ENCODE peak calls at places on chromosomes 5 and 9, in seven cellular contexts. One of them, this sample, is unnamed.

GRCh38 chr9:128372784-128373183 is 1.6 kb downstream of the URM1 start:
- DNase-seq in AG10803: no peak
- DNase-seq in AG09319: no peak
- DNase-seq in WTC11: no peak
- DNase-seq in heart left ventricle: no peak
- DNase-seq in GM20000: no peak
- DNase-seq in nephron progenitor cell: no peak
- DNase-seq in this sample: no peak

GRCh38 chr5:72338810-72339209 is 18.6 kb downstream of the PTCD2 start:
- DNase-seq in GM20000: no peak
- DNase-seq in AG09319: no peak
- DNase-seq in WTC11: no peak
- DNase-seq in heart left ventricle: no peak
- DNase-seq in nephron progenitor cell: no peak
- DNase-seq in AG10803: no peak
- DNase-seq in this sample: no peak

GRCh38 chr9:95284152-95284551 is 33.4 kb downstream of the FANCC start:
- DNase-seq in AG09319: peak
- DNase-seq in heart left ventricle: no peak
- DNase-seq in GM20000: no peak
- DNase-seq in nephron progenitor cell: no peak
- DNase-seq in AG10803: no peak
- DNase-seq in WTC11: no peak
- DNase-seq in this sample: peak

GRCh38 chr9:33159760-33160127 is 7.4 kb downstream of the B4GALT1 start:
- DNase-seq in WTC11: no peak
- DNase-seq in AG10803: peak
- DNase-seq in nephron progenitor cell: no peak
- DNase-seq in AG09319: no peak
- DNase-seq in GM20000: peak
- DNase-seq in heart left ventricle: peak
- DNase-seq in this sample: peak

GRCh38 chr9:138022121-138022741 is 144.6 kb downstream of the CACNA1B start:
- DNase-seq in nephron progenitor cell: peak
- DNase-seq in AG10803: no peak
- DNase-seq in AG09319: no peak
- DNase-seq in heart left ventricle: no peak
- DNase-seq in GM20000: no peak
- DNase-seq in WTC11: peak
- DNase-seq in this sample: no peak

GRCh38 chr5:171313481-171314206 is 4.6 kb downstream of the TLX3 start:
- DNase-seq in nephron progenitor cell: no peak
- DNase-seq in WTC11: peak
- DNase-seq in GM20000: no peak
- DNase-seq in AG10803: no peak
- DNase-seq in AG09319: no peak
- DNase-seq in heart left ventricle: no peak
- DNase-seq in this sample: no peak

GRCh38 chr5:134590992-134591659 is 41.5 kb downstream of the SAR1B start:
- DNase-seq in AG10803: no peak
- DNase-seq in heart left ventricle: peak
- DNase-seq in WTC11: no peak
- DNase-seq in nephron progenitor cell: no peak
- DNase-seq in AG09319: no peak
- DNase-seq in GM20000: peak
- DNase-seq in this sample: peak

GRCh38 chr5:55176176-55176818 is 3.3 kb upstream of the CDC20B start:
- DNase-seq in WTC11: peak
- DNase-seq in heart left ventricle: peak
- DNase-seq in GM20000: peak
- DNase-seq in AG09319: no peak
- DNase-seq in nephron progenitor cell: peak
- DNase-seq in AG10803: no peak
- DNase-seq in this sample: peak

GRCh38 chr5:115351356-115352195 is 55.1 kb upstream of the CCDC112 start:
- DNase-seq in heart left ventricle: no peak
- DNase-seq in AG09319: no peak
- DNase-seq in nephron progenitor cell: no peak
- DNase-seq in AG10803: peak
- DNase-seq in GM20000: no peak
- DNase-seq in WTC11: no peak
- DNase-seq in this sample: peak

GRCh38 chr9:16986441-16987387 is 116.2 kb upstream of the BNC2 start:
- DNase-seq in heart left ventricle: no peak
- DNase-seq in nephron progenitor cell: no peak
- DNase-seq in AG09319: peak
- DNase-seq in AG10803: peak
- DNase-seq in WTC11: no peak
- DNase-seq in GM20000: no peak
- DNase-seq in this sample: peak

GRCh38 chr5:307794-308579 is 13.5 kb upstream of the AHRR start:
- DNase-seq in nephron progenitor cell: no peak
- DNase-seq in AG09319: no peak
- DNase-seq in heart left ventricle: no peak
- DNase-seq in GM20000: no peak
- DNase-seq in AG10803: no peak
- DNase-seq in WTC11: no peak
- DNase-seq in this sample: no peak

GRCh38 chr5:166909040-166909439 is 1382.4 kb upstream of the WWC1 start:
- DNase-seq in AG10803: no peak
- DNase-seq in nephron progenitor cell: no peak
- DNase-seq in AG09319: no peak
- DNase-seq in GM20000: no peak
- DNase-seq in heart left ventricle: no peak
- DNase-seq in WTC11: no peak
- DNase-seq in this sample: peak

GRCh38 chr5:134527156-134527960 is 1.9 kb downstream of the JADE2 start:
- DNase-seq in WTC11: peak
- DNase-seq in nephron progenitor cell: peak
- DNase-seq in heart left ventricle: peak
- DNase-seq in GM20000: peak
- DNase-seq in AG09319: no peak
- DNase-seq in AG10803: peak
- DNase-seq in this sample: peak

GRCh38 chr5:82058710-82059109 is 86.9 kb downstream of the ATG10 start:
- DNase-seq in WTC11: no peak
- DNase-seq in heart left ventricle: no peak
- DNase-seq in GM20000: peak
- DNase-seq in AG10803: peak
- DNase-seq in nephron progenitor cell: no peak
- DNase-seq in AG09319: no peak
- DNase-seq in this sample: no peak

GRCh38 chr5:35136386-35136785 is 88.6 kb upstream of the AGXT2 start:
- DNase-seq in heart left ventricle: no peak
- DNase-seq in nephron progenitor cell: no peak
- DNase-seq in WTC11: no peak
- DNase-seq in GM20000: no peak
- DNase-seq in AG09319: peak
- DNase-seq in AG10803: peak
- DNase-seq in this sample: peak

GRCh38 chr9:87786423-87786822 is 60.5 kb downstream of the CTSL start:
- DNase-seq in heart left ventricle: no peak
- DNase-seq in WTC11: no peak
- DNase-seq in AG09319: no peak
- DNase-seq in GM20000: no peak
- DNase-seq in AG10803: no peak
- DNase-seq in nephron progenitor cell: no peak
- DNase-seq in this sample: peak

GRCh38 chr5:119322312-119322947 is 33.4 kb upstream of the TNFAIP8 start:
- DNase-seq in nephron progenitor cell: no peak
- DNase-seq in GM20000: no peak
- DNase-seq in AG09319: no peak
- DNase-seq in heart left ventricle: no peak
- DNase-seq in WTC11: no peak
- DNase-seq in AG10803: no peak
- DNase-seq in this sample: peak

GRCh38 chr5:168765220-168766037 is 186.3 kb upstream of the PANK3 start:
- DNase-seq in GM20000: no peak
- DNase-seq in AG10803: peak
- DNase-seq in heart left ventricle: no peak
- DNase-seq in AG09319: no peak
- DNase-seq in nephron progenitor cell: peak
- DNase-seq in WTC11: no peak
- DNase-seq in this sample: no peak

GRCh38 chr9:12652973-12653372 is 40.2 kb upstream of the TYRP1 start:
- DNase-seq in GM20000: no peak
- DNase-seq in nephron progenitor cell: no peak
- DNase-seq in WTC11: no peak
- DNase-seq in AG10803: no peak
- DNase-seq in heart left ventricle: no peak
- DNase-seq in AG09319: no peak
- DNase-seq in this sample: no peak

GRCh38 chr5:41843456-41844112 is 26.6 kb downstream of the OXCT1 start:
- DNase-seq in AG09319: peak
- DNase-seq in AG10803: peak
- DNase-seq in nephron progenitor cell: peak
- DNase-seq in GM20000: no peak
- DNase-seq in heart left ventricle: no peak
- DNase-seq in WTC11: peak
- DNase-seq in this sample: peak

GRCh38 chr5:115472601-115473000 is 72.0 kb downstream of the FEM1C start:
- DNase-seq in heart left ventricle: peak
- DNase-seq in nephron progenitor cell: no peak
- DNase-seq in AG09319: no peak
- DNase-seq in WTC11: no peak
- DNase-seq in GM20000: no peak
- DNase-seq in AG10803: no peak
- DNase-seq in this sample: no peak

GRCh38 chr5:139873033-139873794 is 77.6 kb downstream of the PSD2 start:
- DNase-seq in AG09319: no peak
- DNase-seq in nephron progenitor cell: no peak
- DNase-seq in WTC11: no peak
- DNase-seq in heart left ventricle: no peak
- DNase-seq in AG10803: no peak
- DNase-seq in GM20000: no peak
- DNase-seq in this sample: no peak

GRCh38 chr9:115158666-115159481 is 40.9 kb upstream of the TNC start:
- DNase-seq in GM20000: no peak
- DNase-seq in AG09319: no peak
- DNase-seq in AG10803: peak
- DNase-seq in WTC11: no peak
- DNase-seq in nephron progenitor cell: no peak
- DNase-seq in heart left ventricle: no peak
- DNase-seq in this sample: peak

GRCh38 chr5:444226-444625 is 1.2 kb downstream of the EXOC3 start:
- DNase-seq in nephron progenitor cell: no peak
- DNase-seq in GM20000: no peak
- DNase-seq in WTC11: no peak
- DNase-seq in heart left ventricle: no peak
- DNase-seq in AG09319: no peak
- DNase-seq in AG10803: no peak
- DNase-seq in this sample: no peak

GRCh38 chr5:10564838-10565784 is 1.2 kb downstream of the ANKRD33B start:
- DNase-seq in GM20000: no peak
- DNase-seq in nephron progenitor cell: peak
- DNase-seq in AG09319: no peak
- DNase-seq in AG10803: no peak
- DNase-seq in WTC11: peak
- DNase-seq in heart left ventricle: peak
- DNase-seq in this sample: no peak

GRCh38 chr9:42388146-42388690 is 204.8 kb downstream of the SPATA31A6 start:
- DNase-seq in nephron progenitor cell: no peak
- DNase-seq in GM20000: peak
- DNase-seq in heart left ventricle: no peak
- DNase-seq in AG09319: no peak
- DNase-seq in AG10803: no peak
- DNase-seq in WTC11: no peak
- DNase-seq in this sample: no peak
- TF ChIP-seq CTCF in nephron progenitor cell: no peak
- TF ChIP-seq CTCF in GM20000: no peak
- TF ChIP-seq CTCF in heart left ventricle: no peak
- TF ChIP-seq CTCF in AG09319: no peak
- TF ChIP-seq CTCF in AG10803: no peak
- TF ChIP-seq CTCF in WTC11: no peak
- TF ChIP-seq CTCF in this sample: no peak

GRCh38 chr5:15794117-15794985 is 294.4 kb downstream of the FBXL7 start:
- DNase-seq in AG10803: no peak
- DNase-seq in heart left ventricle: no peak
- DNase-seq in WTC11: no peak
- DNase-seq in AG09319: no peak
- DNase-seq in nephron progenitor cell: no peak
- DNase-seq in GM20000: no peak
- DNase-seq in this sample: no peak
- TF ChIP-seq CTCF in AG10803: peak
- TF ChIP-seq CTCF in heart left ventricle: no peak
- TF ChIP-seq CTCF in WTC11: no peak
- TF ChIP-seq CTCF in AG09319: peak
- TF ChIP-seq CTCF in nephron progenitor cell: no peak
- TF ChIP-seq CTCF in GM20000: no peak
- TF ChIP-seq CTCF in this sample: peak

GRCh38 chr9:131406567-131407436 is 12.9 kb downstream of the PRRC2B start:
- DNase-seq in AG10803: no peak
- DNase-seq in AG09319: no peak
- DNase-seq in WTC11: no peak
- DNase-seq in heart left ventricle: no peak
- DNase-seq in nephron progenitor cell: no peak
- DNase-seq in GM20000: no peak
- DNase-seq in this sample: no peak

GRCh38 chr9:131410051-131410491 is 16.2 kb downstream of the PRRC2B start:
- DNase-seq in GM20000: no peak
- DNase-seq in AG09319: no peak
- DNase-seq in AG10803: peak
- DNase-seq in heart left ventricle: no peak
- DNase-seq in WTC11: no peak
- DNase-seq in nephron progenitor cell: no peak
- DNase-seq in this sample: no peak

GRCh38 chr9:131405858-131406566 is 12.1 kb downstream of the PRRC2B start:
- DNase-seq in heart left ventricle: peak
- DNase-seq in AG09319: no peak
- DNase-seq in GM20000: no peak
- DNase-seq in WTC11: no peak
- DNase-seq in AG10803: no peak
- DNase-seq in nephron progenitor cell: no peak
- DNase-seq in this sample: no peak

GRCh38 chr9:131409458-131409992 is 15.6 kb downstream of the PRRC2B start:
- DNase-seq in heart left ventricle: no peak
- DNase-seq in AG09319: no peak
- DNase-seq in nephron progenitor cell: no peak
- DNase-seq in WTC11: no peak
- DNase-seq in AG10803: no peak
- DNase-seq in GM20000: no peak
- DNase-seq in this sample: no peak

GRCh38 chr9:131407717-131408195 is 13.9 kb downstream of the PRRC2B start:
- DNase-seq in WTC11: peak
- DNase-seq in AG10803: peak
- DNase-seq in AG09319: no peak
- DNase-seq in GM20000: no peak
- DNase-seq in heart left ventricle: peak
- DNase-seq in nephron progenitor cell: no peak
- DNase-seq in this sample: peak
- TF ChIP-seq CTCF in WTC11: no peak
- TF ChIP-seq CTCF in AG10803: peak
- TF ChIP-seq CTCF in AG09319: peak
- TF ChIP-seq CTCF in GM20000: no peak
- TF ChIP-seq CTCF in heart left ventricle: peak
- TF ChIP-seq CTCF in nephron progenitor cell: no peak
- TF ChIP-seq CTCF in this sample: peak

DNA sequence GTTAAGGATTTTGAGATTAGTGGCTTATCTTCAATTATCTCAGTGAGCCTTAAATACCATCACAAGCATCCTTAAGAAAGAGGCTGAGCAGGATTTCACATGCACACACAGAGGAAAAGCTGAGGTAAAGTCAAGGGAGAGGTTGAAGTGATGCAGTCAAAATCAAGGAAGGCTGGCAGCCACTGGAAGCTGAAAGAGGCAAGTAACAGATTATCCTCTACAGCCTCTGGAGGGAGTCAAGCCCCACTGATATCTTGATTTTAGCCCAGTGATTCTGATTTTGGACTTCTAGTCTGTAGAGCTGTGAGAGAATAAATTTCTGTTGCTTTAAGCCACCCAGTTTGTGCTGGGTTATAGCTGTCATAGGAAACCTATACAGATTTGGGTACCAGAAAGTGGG is 80.1 kb downstream of the ANKRD31 start:
- DNase-seq in nephron progenitor cell: no peak
- DNase-seq in AG10803: no peak
- DNase-seq in GM20000: no peak
- DNase-seq in heart left ventricle: no peak
- DNase-seq in WTC11: no peak
- DNase-seq in AG09319: no peak
- DNase-seq in this sample: peak
- TF ChIP-seq CTCF in nephron progenitor cell: no peak
- TF ChIP-seq CTCF in AG10803: peak
- TF ChIP-seq CTCF in GM20000: no peak
- TF ChIP-seq CTCF in heart left ventricle: no peak
- TF ChIP-seq CTCF in WTC11: no peak
- TF ChIP-seq CTCF in AG09319: peak
- TF ChIP-seq CTCF in this sample: no peak

This sample was measured in MCF 10A.